ENCODE peak calls at places on chromosomes 12 and 14, in five cellular contexts. I, B, Z, L and U are unnamed samples.

GRCh38 chr12:4114986-4115385 is 158.6 kb upstream of the CCND2 start:
- DNase-seq in I (no peak), B (peak; percentile 42), Z (no peak), L (peak; percentile 75), U (no peak)

GRCh38 chr12:44459569-44459968 is 416.5 kb downstream of the NELL2 start:
- DNase-seq in I (no peak), B (no peak), Z (no peak), L (no peak), U (no peak)

GRCh38 chr14:81066672-81067071 is 111.3 kb downstream of the TSHR start:
- DNase-seq in I (no peak), B (no peak), Z (no peak), L (no peak), U (no peak)

GRCh38 chr12:22598763-22599161 is 26.2 kb upstream of the ETNK1 start:
- DNase-seq in I (peak; percentile 17), B (no peak), Z (no peak), L (no peak), U (no peak)

GRCh38 chr14:87264386-87264785 is 728.6 kb downstream of the GALC start:
- DNase-seq in I (no peak), B (no peak), Z (no peak), L (no peak), U (no peak)

GRCh38 chr12:65300679-65301349 is 22.3 kb downstream of the MSRB3 start:
- DNase-seq in I (peak; percentile 13), B (no peak), Z (peak; percentile 40), L (no peak), U (no peak)

GRCh38 chr14:66231823-66232222 is 254.3 kb upstream of the CCDC196 start:
- DNase-seq in I (no peak), B (no peak), Z (no peak), L (no peak), U (no peak)

GRCh38 chr14:98169170-98169587 is 1102.8 kb downstream of the BCL11B start:
- DNase-seq in I (no peak), B (no peak), Z (no peak), L (no peak), U (no peak)

GRCh38 chr12:123910057-123910456 is 62.6 kb downstream of the CCDC92 start:
- DNase-seq in I (no peak), B (no peak), Z (no peak), L (no peak), U (no peak)

GRCh38 chr14:76352639-76353281 is 23.2 kb upstream of the ESRRB start:
- DNase-seq in I (peak; percentile 84), B (no peak), Z (peak; percentile 22), L (no peak), U (peak; percentile 84)

GRCh38 chr12:46523863-46524770 is 151.5 kb upstream of the SLC38A2 start:
- DNase-seq in I (peak; percentile 55), B (no peak), Z (peak; percentile 99), L (no peak), U (no peak)

GRCh38 chr14:99229654-99230215 is 42.3 kb downstream of the BCL11B start:
- DNase-seq in I (no peak), B (no peak), Z (no peak), L (no peak), U (no peak)

DNA sequence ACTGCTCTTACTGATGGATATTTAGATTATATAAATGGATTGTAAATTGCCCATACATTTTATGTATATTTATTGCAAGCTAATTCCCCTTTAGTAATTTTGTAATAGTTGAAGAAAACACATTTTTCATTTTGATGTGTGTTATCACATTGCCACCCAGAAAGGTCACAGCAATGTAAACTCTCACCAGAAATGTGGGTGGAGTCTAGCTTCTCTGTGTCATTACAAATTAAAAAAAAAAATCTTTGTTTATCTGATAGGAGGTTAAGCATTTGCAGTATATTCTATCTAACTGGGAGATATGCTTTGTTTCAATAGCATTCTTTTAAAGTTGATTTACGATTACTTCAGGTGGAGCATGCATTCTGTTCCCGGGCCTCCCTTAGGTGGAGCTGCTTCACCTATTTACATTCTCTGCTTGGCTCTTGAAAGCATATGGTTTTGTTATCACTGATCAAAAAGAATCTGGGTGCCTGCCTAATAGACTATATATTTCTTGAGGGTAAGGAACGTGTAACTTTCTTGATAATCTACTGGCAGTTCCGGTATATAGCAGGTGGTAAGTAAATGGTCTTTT is 7.9 kb downstream of the ADIPOR2 start:
- DNase-seq in I (no peak), B (no peak), Z (no peak), L (no peak), U (no peak)
- TF ChIP-seq CTCF in I (peak; percentile 25), B (no peak), Z (no peak), L (no peak), U (no peak)

DNA sequence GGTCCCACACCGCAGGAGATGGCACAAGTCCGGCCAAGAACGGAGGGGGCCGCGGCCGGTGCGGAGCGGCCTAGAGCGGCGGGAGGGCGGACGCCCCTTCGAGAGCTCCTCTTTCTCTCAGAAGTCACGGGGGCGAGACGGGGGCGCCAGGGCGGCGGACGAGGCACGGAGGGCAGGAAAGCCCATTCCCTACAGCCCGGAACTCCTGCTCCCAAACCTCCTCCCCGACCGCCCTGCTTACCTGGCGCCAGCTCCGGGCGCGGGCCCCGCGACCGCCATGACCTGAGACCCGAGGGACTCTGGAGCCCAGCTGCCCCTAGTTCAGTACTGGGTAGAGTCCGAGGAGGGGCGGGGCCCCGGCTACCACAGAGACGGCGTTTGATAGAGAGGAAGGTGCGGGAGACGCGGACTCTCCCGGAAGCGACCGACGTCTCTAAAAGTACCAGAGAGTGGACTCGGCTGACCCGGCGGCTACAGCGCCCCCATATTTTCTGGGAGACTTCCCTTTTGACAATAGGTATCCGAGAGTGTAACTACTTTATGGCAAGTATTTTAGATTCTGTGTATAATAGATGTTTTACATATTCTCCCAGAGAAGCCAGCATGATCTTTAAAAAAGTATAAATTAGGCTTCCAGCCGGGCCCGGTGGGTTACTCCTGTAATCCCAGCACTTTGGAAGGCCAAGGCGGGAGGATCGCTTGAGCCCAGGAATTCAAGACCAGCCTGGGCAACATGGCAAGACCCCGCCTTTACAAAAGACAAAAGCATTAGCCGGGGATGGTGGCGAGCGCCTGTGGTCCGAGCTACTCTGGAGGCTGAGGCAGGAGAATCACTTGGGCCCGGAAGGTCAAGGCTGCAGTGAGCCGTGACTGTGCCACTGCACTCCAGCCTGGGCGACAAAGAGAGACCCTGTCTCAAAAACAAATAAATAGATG is at the start of gene ABCD4:
- DNase-seq in I (peak; percentile 96), B (peak; percentile 97), Z (peak; percentile 94), L (peak; percentile 98), U (peak; percentile 92)
- TF ChIP-seq CTCF in I (peak; percentile 80), B (peak; percentile 51), Z (peak; percentile 55), L (no peak), U (peak; percentile 63)

DNA sequence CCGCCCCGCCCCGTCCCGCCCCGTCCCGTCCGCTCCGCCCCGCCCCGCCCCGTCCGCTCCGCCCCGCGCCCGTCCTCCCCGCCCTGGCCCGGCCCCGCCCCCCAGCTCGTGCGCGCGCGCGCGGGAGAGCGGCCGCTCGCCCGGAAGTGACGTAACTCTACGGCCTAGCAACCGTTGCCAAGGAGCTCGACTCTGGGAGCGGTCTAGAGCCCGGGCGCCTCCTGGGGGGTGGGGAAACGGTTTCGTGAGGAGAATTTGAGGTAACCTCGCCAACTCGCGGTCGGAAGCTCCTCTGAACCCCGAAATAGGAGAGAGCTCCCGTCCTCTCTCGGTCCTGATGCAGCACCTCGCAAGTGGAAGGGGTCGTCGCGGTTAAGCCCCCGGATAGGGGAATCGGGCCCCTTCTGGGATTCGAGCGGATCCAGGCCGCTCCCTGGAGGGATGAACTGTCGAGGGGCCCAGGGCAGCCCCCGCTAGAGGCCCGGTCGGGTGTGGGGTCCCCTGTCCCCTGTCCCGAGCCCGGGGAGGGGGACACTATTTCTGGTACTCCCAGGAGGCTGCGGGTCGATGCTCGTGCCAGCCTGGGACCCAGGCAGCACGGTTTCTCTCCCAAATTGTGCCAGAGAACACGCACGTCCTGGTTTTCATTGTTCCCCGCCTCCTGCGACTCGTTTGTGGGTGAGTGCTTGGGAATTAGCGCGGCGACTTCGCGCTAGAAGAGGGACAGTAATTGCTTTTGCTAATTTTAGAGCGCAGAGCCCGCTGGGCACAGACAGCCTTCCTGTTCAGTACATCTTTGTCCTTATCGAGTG is at the start of gene IFT81:
- DNase-seq in I (peak; percentile 97), B (peak; percentile 98), Z (peak; percentile 87), L (peak; percentile 99), U (peak; percentile 99)
- TF ChIP-seq CTCF in I (no peak), B (no peak), Z (no peak), L (no peak), U (no peak)

DNA sequence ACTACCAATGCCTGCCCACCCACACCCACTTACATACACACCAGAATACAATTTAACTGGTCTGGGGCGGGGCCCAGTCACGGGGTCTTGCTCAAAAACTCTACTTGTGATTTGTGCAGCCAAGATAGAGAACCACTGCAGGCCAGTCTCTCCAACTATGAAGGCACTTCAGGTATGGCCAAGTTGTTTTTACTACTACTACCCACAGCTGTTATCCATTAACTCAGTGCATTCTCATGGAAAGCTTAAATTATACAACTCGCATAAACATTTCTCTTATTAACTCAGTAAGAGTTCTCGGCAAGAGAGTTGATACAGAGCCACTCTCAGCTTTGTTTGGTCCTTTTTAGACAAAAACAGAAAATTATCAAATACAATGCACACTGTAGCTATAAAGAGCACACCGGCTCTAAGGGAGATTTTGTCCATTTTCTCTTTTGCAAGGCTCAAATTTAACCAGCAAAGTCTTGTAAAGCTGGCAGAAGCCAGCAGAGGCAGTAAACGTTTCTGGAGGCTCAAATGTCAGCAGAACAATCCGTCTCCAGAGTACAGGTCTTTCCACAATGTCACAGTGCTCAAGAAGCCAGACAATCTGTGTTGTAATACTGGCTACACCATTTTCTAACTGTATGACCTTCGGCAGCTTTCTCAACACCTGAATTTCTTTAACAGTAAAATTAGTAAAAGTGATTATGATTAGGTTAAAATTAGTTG is 85.9 kb downstream of the PTGER2 start:
- DNase-seq in I (peak; percentile 62), B (no peak), Z (no peak), L (no peak), U (no peak)
- TF ChIP-seq CTCF in I (peak; percentile 24), B (peak; percentile 20), Z (peak; percentile 53), L (no peak), U (no peak)

GRCh38 chr14:29580763-29581162 is 346.9 kb downstream of the PRKD1 start:
- DNase-seq in I (no peak), B (no peak), Z (no peak), L (no peak), U (no peak)
- TF ChIP-seq CTCF in I (no peak), B (no peak), Z (no peak), L (no peak), U (no peak)

GRCh38 chr14:74508844-74509428 is 15.4 kb downstream of the ISCA2 start:
- DNase-seq in I (no peak), B (peak; percentile 61), Z (no peak), L (no peak), U (no peak)

GRCh38 chr14:74507796-74508195 is 14.2 kb downstream of the ISCA2 start:
- DNase-seq in I (no peak), B (peak; percentile 36), Z (no peak), L (peak; percentile 52), U (no peak)

GRCh38 chr14:74507085-74507484 is 13.5 kb downstream of the ISCA2 start:
- DNase-seq in I (no peak), B (no peak), Z (no peak), L (peak; percentile 74), U (no peak)

GRCh38 chr14:74509587-74510210 is 16.1 kb downstream of the ISCA2 start:
- DNase-seq in I (no peak), B (peak; percentile 22), Z (no peak), L (no peak), U (no peak)

DNA sequence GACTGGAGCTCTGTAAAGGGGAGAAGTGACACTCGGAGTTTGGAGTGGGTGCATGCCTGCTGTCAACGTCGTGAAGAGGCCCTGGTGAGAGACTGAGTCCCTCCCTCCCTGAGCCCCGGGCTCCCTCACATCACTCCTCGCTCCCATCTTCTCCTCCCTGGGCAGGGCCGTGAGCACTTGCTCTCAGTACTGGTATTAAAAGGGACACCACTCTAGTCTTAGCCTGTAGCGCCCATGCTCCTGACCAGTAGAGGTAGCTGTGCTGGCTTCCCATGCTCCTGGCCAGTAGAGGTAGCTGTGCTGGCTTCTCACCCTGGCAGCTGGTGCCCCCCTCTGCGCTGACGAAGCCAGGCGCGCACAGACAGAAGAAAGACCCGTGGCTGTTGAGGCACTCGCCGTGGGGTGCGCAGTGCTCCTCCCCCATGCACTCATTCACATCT is 14.7 kb downstream of the ISCA2 start:
- DNase-seq in I (peak; percentile 42), B (peak; percentile 46), Z (no peak), L (peak; percentile 52), U (peak; percentile 58)
- TF ChIP-seq CTCF in I (peak; percentile 36), B (no peak), Z (peak; percentile 83), L (no peak), U (peak; percentile 51)